ENCODE peak calls at places on chromosomes 7 and 10, in seven cellular contexts. E, T, G, K, N, I and Z are unnamed samples. For H3K9me3, the result is how much of the 10 kb centered on the place peaks cover.

GRCh38 chr7:26293569-26294308 is 2.1 kb downstream of the SNX10 start:
- DNase-seq in T (peak), N (no peak), G (no peak), I (no peak), E (no peak), K (no peak), Z (peak)

GRCh38 chr7:20206104-20206896 is 10.9 kb downstream of the MACC1 start:
- DNase-seq in E (no peak), K (no peak), T (no peak), N (no peak), G (no peak), I (no peak), Z (no peak)

GRCh38 chr10:76732306-76732705 is 905.3 kb downstream of the KCNMA1 start:
- DNase-seq in G (no peak), N (no peak), E (no peak), K (no peak), T (no peak), I (no peak), Z (no peak)

GRCh38 chr10:11823122-11823988 is at the start of gene PROSER2:
- DNase-seq in E (peak), I (peak), N (peak), G (peak), K (no peak), T (peak), Z (peak)

GRCh38 chr7:83161851-83162401 is 758 bp downstream of the PCLO start:
- DNase-seq in G (no peak), T (no peak), I (no peak), N (no peak), E (no peak), K (no peak), Z (no peak)

GRCh38 chr10:47245731-47246350 is 54.2 kb upstream of the GDF10 start:
- DNase-seq in T (no peak), G (no peak), N (no peak), K (no peak), E (no peak), I (no peak), Z (no peak)

GRCh38 chr10:22573820-22574569 is 140.4 kb downstream of the PIP4K2A start:
- DNase-seq in T (no peak), E (peak), I (no peak), N (no peak), G (peak), K (no peak), Z (no peak)

GRCh38 chr7:26147030-26147429 is 5.0 kb upstream of the NFE2L3 start:
- DNase-seq in T (no peak), K (no peak), G (no peak), I (no peak), E (no peak), N (no peak), Z (no peak)

GRCh38 chr10:63605568-63605967 is 84.4 kb downstream of the REEP3 start:
- DNase-seq in T (no peak), K (no peak), E (no peak), G (no peak), N (no peak), I (no peak), Z (no peak)

GRCh38 chr10:31171402-31172120 is 139.9 kb upstream of the ZNF438 start:
- DNase-seq in I (no peak), G (no peak), E (no peak), N (no peak), K (no peak), T (no peak), Z (no peak)

GRCh38 chr7:50939026-50939425 is 156.3 kb upstream of the GRB10 start:
- DNase-seq in E (peak), I (no peak), N (no peak), K (no peak), G (no peak), T (no peak), Z (no peak)

GRCh38 chr10:114782666-114783065 is 38.9 kb upstream of the FHIP2A start:
- DNase-seq in I (no peak), K (no peak), E (no peak), N (no peak), G (no peak), T (no peak), Z (no peak)

GRCh38 chr10:93006435-93007039 is 54.1 kb upstream of the CYP26C1 start:
- DNase-seq in I (no peak), N (peak), G (no peak), K (no peak), T (peak), E (peak), Z (no peak)

GRCh38 chr10:132489053-132489703 is 48.4 kb upstream of the INPP5A start:
- DNase-seq in E (no peak), K (no peak), G (no peak), T (no peak), N (no peak), I (peak), Z (no peak)

GRCh38 chr7:81111358-81111757 is 192.5 kb upstream of the SEMA3C start:
- DNase-seq in K (no peak), I (peak), E (peak), T (no peak), G (no peak), N (no peak), Z (no peak)

GRCh38 chr7:88867158-88867557 is 71.6 kb upstream of the TEX47 start:
- DNase-seq in N (no peak), I (no peak), G (no peak), T (no peak), E (no peak), K (no peak), Z (no peak)

GRCh38 chr7:147199868-147200267 is 1083.3 kb downstream of the CNTNAP2 start:
- DNase-seq in T (no peak), I (no peak), E (no peak), K (no peak), G (no peak), N (peak), Z (no peak)

GRCh38 chr10:125102821-125103220 is 57.5 kb downstream of the CTBP2 start:
- DNase-seq in K (no peak), G (no peak), N (no peak), I (no peak), E (no peak), T (peak), Z (no peak)

GRCh38 chr10:32357056-32357735 is 10.2 kb upstream of the EPC1 start:
- DNase-seq in G (no peak), N (no peak), E (no peak), I (no peak), T (no peak), K (no peak), Z (no peak)

GRCh38 chr7:127035203-127035849 is 217.4 kb downstream of the GRM8 start:
- DNase-seq in T (peak), E (no peak), G (no peak), K (no peak), I (no peak), N (no peak), Z (no peak)

GRCh38 chr7:79951415-79951814 is 183.2 kb upstream of the GNAI1 start:
- DNase-seq in I (no peak), N (no peak), K (no peak), T (no peak), G (no peak), E (no peak), Z (no peak)

GRCh38 chr7:98021588-98022351 is 31.8 kb upstream of the OCM2 start:
- DNase-seq in E (peak), N (peak), K (no peak), T (peak), G (peak), I (peak), Z (peak)

GRCh38 chr10:16519908-16520861 is 1.5 kb downstream of the C1QL3 start:
- DNase-seq in N (no peak), I (no peak), T (no peak), G (no peak), K (no peak), E (no peak), Z (no peak)

GRCh38 chr7:48427671-48428070 is 256.4 kb downstream of the ABCA13 start:
- DNase-seq in N (no peak), G (no peak), K (no peak), E (no peak), T (no peak), I (no peak), Z (no peak)

GRCh38 chr10:122421054-122421625 is 33.3 kb upstream of the ARMS2 start:
- DNase-seq in N (no peak), I (no peak), T (no peak), E (no peak), G (no peak), K (no peak), Z (no peak)

GRCh38 chr7:47730135-47730534 is 148.2 kb upstream of the TNS3 start:
- DNase-seq in N (no peak), G (no peak), T (no peak), E (peak), I (no peak), K (no peak), Z (no peak)

GRCh38 chr7:47741984-47742383 is 160.1 kb upstream of the TNS3 start:
- DNase-seq in K (no peak), T (no peak), N (no peak), G (no peak), I (no peak), E (no peak), Z (no peak)

GRCh38 chr10:21427804-21428481 is 97.5 kb downstream of the SKIDA1 start:
- DNase-seq in G (no peak), I (no peak), T (no peak), N (no peak), K (no peak), E (no peak), Z (no peak)

GRCh38 chr10:60433684-60434083 is 44.0 kb upstream of the ANK3 start:
- DNase-seq in N (no peak), K (no peak), E (peak), G (no peak), I (no peak), T (no peak), Z (no peak)

GRCh38 chr10:28833313-28833712 is 156.0 kb downstream of the BAMBI start:
- DNase-seq in K (no peak), I (no peak), E (peak), N (no peak), G (no peak), T (no peak), Z (no peak)

GRCh38 chr10:70863470-70864160 is 24.8 kb downstream of the PCBD1 start:
- DNase-seq in E (no peak), G (no peak), K (no peak), T (no peak), I (no peak), N (no peak), Z (no peak)

GRCh38 chr7:151843181-151843580 is 33.7 kb downstream of the PRKAG2 start:
- DNase-seq in T (no peak), G (no peak), E (peak), K (no peak), I (no peak), N (no peak), Z (no peak)

DNA sequence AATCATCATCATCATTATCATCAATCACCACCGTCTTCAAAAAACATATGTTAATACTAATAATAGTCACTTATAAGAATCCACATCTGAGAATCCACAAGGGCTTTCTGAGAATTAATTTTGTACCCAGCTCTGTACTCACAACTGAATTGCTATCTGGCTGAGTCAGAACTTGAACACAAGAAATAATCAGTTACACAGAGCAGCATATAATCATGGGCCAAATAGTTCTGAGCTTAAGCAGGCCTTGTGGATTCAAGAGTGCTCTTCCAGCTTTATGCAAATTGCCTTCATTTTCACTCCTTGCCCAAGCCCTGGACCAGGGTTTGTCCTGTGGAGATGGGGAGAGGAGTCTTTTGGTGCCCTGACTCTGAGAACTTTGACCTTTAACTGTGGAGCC is 304.5 kb downstream of the ZNF248 start:
- DNase-seq in T (no peak), I (no peak), N (no peak), K (no peak), E (no peak), G (no peak), Z (no peak)
- H3K9me3 ChIP-seq in T (under half), I (under half), N (under half), K (under half), E (under half), G (under half), Z (under half)

GRCh38 chr7:57348646-57349269 is 101.2 kb upstream of the ZNF716 start:
- DNase-seq in E (no peak), N (no peak), T (no peak), I (no peak), K (no peak), G (no peak), Z (no peak)

GRCh38 chr7:57344957-57345356 is 105.0 kb upstream of the ZNF716 start:
- DNase-seq in E (no peak), T (no peak), I (no peak), N (no peak), K (no peak), G (no peak), Z (no peak)

GRCh38 chr7:57339198-57339944 is 110.6 kb upstream of the ZNF716 start:
- DNase-seq in T (no peak), N (no peak), I (no peak), E (no peak), G (no peak), K (no peak), Z (no peak)

GRCh38 chr7:57342954-57343353 is 107.0 kb upstream of the ZNF716 start:
- DNase-seq in T (no peak), K (no peak), N (no peak), E (no peak), G (no peak), I (no peak), Z (no peak)

DNA sequence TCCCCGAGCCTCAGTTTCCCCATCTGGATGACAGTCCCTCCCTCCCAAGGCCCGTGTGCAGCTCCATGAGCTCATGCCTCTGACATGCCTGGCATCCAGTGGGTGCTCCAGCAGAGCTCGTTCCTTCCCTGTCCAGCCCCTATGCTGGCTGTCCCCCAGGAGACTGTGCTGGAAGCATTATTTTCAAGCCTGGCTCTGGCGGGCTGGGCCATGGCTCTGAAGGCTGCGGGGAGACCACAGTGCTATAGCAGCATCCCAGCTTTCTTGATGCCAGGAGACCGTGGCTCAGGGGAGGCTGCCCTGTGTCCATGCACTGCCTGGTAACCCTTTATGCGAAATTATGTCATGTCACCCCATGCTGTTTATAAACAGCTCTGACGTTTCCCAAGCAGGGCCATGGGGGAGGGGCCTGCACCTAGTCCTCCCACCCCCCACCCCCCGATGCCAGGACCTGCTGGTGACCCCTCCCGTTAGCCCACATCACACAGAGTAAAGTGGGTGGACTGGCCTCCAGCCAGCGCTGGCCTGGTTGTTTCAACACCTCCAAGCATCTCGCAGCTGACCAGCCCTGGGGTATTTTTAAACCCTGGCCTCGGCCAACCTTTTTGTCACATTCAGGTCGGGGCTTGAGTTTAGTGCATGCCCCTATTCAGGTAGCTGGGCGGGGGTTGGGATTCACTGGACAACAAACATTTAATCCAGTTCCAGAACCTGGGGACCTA is 105.9 kb upstream of the ZNF716 start:
- DNase-seq in G (peak), T (no peak), N (no peak), K (no peak), I (no peak), E (no peak), Z (no peak)
- H3K9me3 ChIP-seq in G (under half), T (under half), N (under half), K (under half), I (under half), E (under half), Z (under half)

GRCh38 chr7:3922175-3922635 is 621.2 kb downstream of the SDK1 start:
- DNase-seq in N (peak), E (peak), K (no peak), G (peak), T (peak), I (no peak), Z (no peak)

GRCh38 chr7:3918576-3918975 is 617.5 kb downstream of the SDK1 start:
- DNase-seq in T (no peak), K (no peak), E (no peak), N (no peak), G (no peak), I (no peak), Z (no peak)

GRCh38 chr7:3924277-3924676 is 623.2 kb downstream of the SDK1 start:
- DNase-seq in I (no peak), T (no peak), K (no peak), G (no peak), E (no peak), N (no peak), Z (no peak)

GRCh38 chr7:3927446-3928110 is 626.5 kb downstream of the SDK1 start:
- DNase-seq in G (no peak), I (no peak), T (no peak), K (no peak), E (no peak), N (no peak), Z (no peak)

GRCh38 chr7:3923307-3923918 is 622.4 kb downstream of the SDK1 start:
- DNase-seq in N (no peak), K (no peak), I (no peak), T (peak), G (no peak), E (no peak), Z (no peak)
- H3K9me3 ChIP-seq in N (under half), K (under half), I (under half), T (under half), G (under half), E (under half), Z (under half)

GRCh38 chr7:52085610-52086009 is 769.0 kb upstream of the COBL start:
- DNase-seq in I (no peak), T (no peak), E (no peak), K (no peak), N (no peak), G (no peak), Z (no peak)
- H3K9me3 ChIP-seq in I (under half), T (under half), E (under half), K (under half), N (under half), G (under half), Z (under half)

GRCh38 chr10:43524434-43525247 is 49.8 kb downstream of the ZNF239 start:
- DNase-seq in G (no peak), E (no peak), N (no peak), K (no peak), T (no peak), I (no peak), Z (no peak)
- H3K9me3 ChIP-seq in G (under half), E (under half), N (under half), K (half or more), T (under half), I (under half), Z (under half)

GRCh38 chr7:157853789-157854065 is 516.9 kb downstream of the DNAJB6 start:
- DNase-seq in G (no peak), E (no peak), N (no peak), K (no peak), T (no peak), I (no peak), Z (no peak)

GRCh38 chr7:157850481-157851444 is 514.0 kb downstream of the DNAJB6 start:
- DNase-seq in G (no peak), K (no peak), E (no peak), N (no peak), I (no peak), T (no peak), Z (no peak)

GRCh38 chr7:157853076-157853788 is 516.4 kb downstream of the DNAJB6 start:
- DNase-seq in E (no peak), G (no peak), N (no peak), I (no peak), K (no peak), T (no peak), Z (no peak)

GRCh38 chr7:157849726-157850125 is 512.9 kb downstream of the DNAJB6 start:
- DNase-seq in E (no peak), K (no peak), I (no peak), T (no peak), G (no peak), N (no peak), Z (no peak)

GRCh38 chr7:157851501-157852067 is 514.8 kb downstream of the DNAJB6 start:
- DNase-seq in K (no peak), G (peak), I (no peak), T (peak), N (peak), E (no peak), Z (no peak)
- H3K9me3 ChIP-seq in K (under half), G (under half), I (under half), T (under half), N (under half), E (under half), Z (under half)